ENCODE peak calls at places on chromosomes 7 and 10, in eight cellular contexts. X, A, B, Y, V, C, Z and H are unnamed samples.

GRCh38 chr7:39683216-39683845 is 60.0 kb downstream of the RALA start:
- DNase-seq in X (no peak), A (peak), B (peak), Y (no peak), V (no peak), C (peak), Z (no peak), H (no peak)

GRCh38 chr10:60414877-60415585 is 25.4 kb upstream of the ANK3 start:
- DNase-seq in X (no peak), A (peak), B (peak), Y (no peak), V (no peak), C (peak), Z (no peak), H (no peak)

GRCh38 chr10:98795467-98795866 is 348.7 kb upstream of the HPS1 start:
- DNase-seq in X (no peak), A (no peak), B (no peak), Y (no peak), V (no peak), C (no peak), Z (no peak), H (no peak)

GRCh38 chr7:129644634-129645230 is 33.2 kb downstream of the NRF1 start:
- DNase-seq in X (no peak), A (peak), B (peak), Y (peak), V (no peak), C (peak), Z (no peak), H (no peak)

GRCh38 chr10:70830185-70830584 is 14.4 kb downstream of the SGPL1 start:
- DNase-seq in X (no peak), A (no peak), B (no peak), Y (no peak), V (no peak), C (no peak), Z (no peak), H (no peak)

GRCh38 chr7:106693659-106694353 is 32.8 kb upstream of the CCDC71L start:
- DNase-seq in X (no peak), A (peak), B (peak), Y (no peak), V (no peak), C (peak), Z (no peak), H (no peak)

GRCh38 chr7:41987-42386 is 150.4 kb upstream of the FAM20C start:
- DNase-seq in X (no peak), A (no peak), B (no peak), Y (no peak), V (peak), C (peak), Z (no peak), H (no peak)

GRCh38 chr7:95055295-95055694 is 147.9 kb downstream of the PPP1R9A start:
- DNase-seq in X (no peak), A (no peak), B (no peak), Y (no peak), V (no peak), C (no peak), Z (no peak), H (no peak)

GRCh38 chr10:78330884-78331283 is 297.2 kb downstream of the RPS24 start:
- DNase-seq in X (no peak), A (no peak), B (no peak), Y (no peak), V (no peak), C (no peak), Z (no peak), H (no peak)

GRCh38 chr10:75825220-75825619 is 393.8 kb downstream of the LRMDA start:
- DNase-seq in X (no peak), A (no peak), B (no peak), Y (no peak), V (no peak), C (no peak), Z (no peak), H (no peak)

GRCh38 chr7:100864263-100864845 is 2.8 kb upstream of the TRIP6 start:
- DNase-seq in X (no peak), A (no peak), B (no peak), Y (no peak), V (no peak), C (no peak), Z (peak), H (no peak)

GRCh38 chr7:112012266-112012665 is 193.9 kb downstream of the DOCK4 start:
- DNase-seq in X (no peak), A (no peak), B (no peak), Y (no peak), V (no peak), C (no peak), Z (no peak), H (no peak)